ENCODE peak calls at places on chromosomes 5 and 9, in eight cellular contexts. U is endothelial cell, D is Calu3, K is cardiac fibroblast, S is brain microvascular endothelial cell, T is H9, V is cardiac muscle cell, A is heart left ventricle. N is an unnamed sample.
A peak's percentile ranks its signal among the peaks of the same experiment; 100 is the strongest.

GRCh38 chr5:38060354-38060753 is 198.0 kb upstream of the EGFLAM start:
- DNase-seq in U (no peak), D (peak; percentile 28), K (peak; percentile 37), S (peak; percentile 27), T (no peak), V (no peak), A (no peak), N (peak; percentile 23)

GRCh38 chr5:178794433-178794832 is 64.0 kb upstream of the ZNF354A start:
- DNase-seq in U (no peak), D (no peak), K (no peak), S (no peak), T (no peak), V (no peak), A (no peak), N (no peak)

GRCh38 chr5:13994606-13995336 is 50.3 kb upstream of the DNAH5 start:
- DNase-seq in U (no peak), D (no peak), K (no peak), S (no peak), T (no peak), V (no peak), A (no peak), N (no peak)

GRCh38 chr9:84271887-84272556 is 68.5 kb downstream of the SLC28A3 start:
- DNase-seq in U (no peak), D (no peak), K (peak; percentile 27), S (no peak), T (no peak), V (no peak), A (no peak), N (no peak)

GRCh38 chr9:107000218-107000617 is 137.3 kb downstream of the ZNF462 start:
- DNase-seq in U (no peak), D (no peak), K (no peak), S (no peak), T (no peak), V (no peak), A (no peak), N (no peak)

GRCh38 chr9:127706836-127707241 is at the start of gene CFAP157:
- DNase-seq in U (peak; percentile 64), D (peak; percentile 56), K (peak; percentile 32), S (no peak), T (peak; percentile 72), V (peak; percentile 34), A (no peak), N (peak; percentile 4)

GRCh38 chr9:4850611-4851010 is 57.9 kb downstream of the RCL1 start:
- DNase-seq in U (no peak), D (no peak), K (peak; percentile 60), S (no peak), T (no peak), V (no peak), A (no peak), N (no peak)

GRCh38 chr9:93451762-93452709 is 551 bp downstream of the FAM120A start:
- DNase-seq in U (peak; percentile 58), D (peak; percentile 20), K (no peak), S (peak; percentile 20), T (peak; percentile 46), V (peak; percentile 57), A (peak; percentile 65), N (peak; percentile 52)

GRCh38 chr5:132785355-132785754 is 8.3 kb upstream of the SEPTIN8 start:
- DNase-seq in U (no peak), D (no peak), K (no peak), S (peak; percentile 12), T (no peak), V (peak; percentile 20), A (no peak), N (no peak)

GRCh38 chr5:154771383-154771901 is 16.3 kb downstream of the LARP1 start:
- DNase-seq in U (peak; percentile 25), D (no peak), K (peak; percentile 89), S (peak; percentile 87), T (peak; percentile 55), V (peak; percentile 11), A (peak; percentile 42), N (no peak)

GRCh38 chr9:104304925-104305324 is 199.1 kb upstream of the OR13F1 start:
- DNase-seq in U (no peak), D (no peak), K (no peak), S (no peak), T (no peak), V (no peak), A (no peak), N (no peak)

GRCh38 chr5:4661326-4661725 is 478.8 kb upstream of the ADAMTS16 start:
- DNase-seq in U (no peak), D (no peak), K (no peak), S (no peak), T (no peak), V (no peak), A (no peak), N (no peak)

GRCh38 chr5:142838845-142839244 is 68.7 kb downstream of the ARHGAP26 start:
- DNase-seq in U (no peak), D (no peak), K (no peak), S (no peak), T (no peak), V (no peak), A (no peak), N (no peak)

GRCh38 chr5:61919920-61920319 is 386.1 kb upstream of the KIF2A start:
- DNase-seq in U (no peak), D (peak; percentile 64), K (no peak), S (no peak), T (no peak), V (no peak), A (no peak), N (peak; percentile 92)

GRCh38 chr5:120017523-120017922 is 388.2 kb downstream of the FAM170A start:
- DNase-seq in U (no peak), D (no peak), K (no peak), S (peak; percentile 1), T (no peak), V (no peak), A (no peak), N (peak; percentile 44)

GRCh38 chr9:91761362-91761761 is 188.7 kb downstream of the ROR2 start:
- DNase-seq in U (no peak), D (no peak), K (no peak), S (no peak), T (no peak), V (no peak), A (no peak), N (no peak)
- TF ChIP-seq CTCF in U (no peak), D (no peak), K (no peak), S (no peak), T (peak; percentile 16), V (no peak), A (no peak), N (no peak)

DNA sequence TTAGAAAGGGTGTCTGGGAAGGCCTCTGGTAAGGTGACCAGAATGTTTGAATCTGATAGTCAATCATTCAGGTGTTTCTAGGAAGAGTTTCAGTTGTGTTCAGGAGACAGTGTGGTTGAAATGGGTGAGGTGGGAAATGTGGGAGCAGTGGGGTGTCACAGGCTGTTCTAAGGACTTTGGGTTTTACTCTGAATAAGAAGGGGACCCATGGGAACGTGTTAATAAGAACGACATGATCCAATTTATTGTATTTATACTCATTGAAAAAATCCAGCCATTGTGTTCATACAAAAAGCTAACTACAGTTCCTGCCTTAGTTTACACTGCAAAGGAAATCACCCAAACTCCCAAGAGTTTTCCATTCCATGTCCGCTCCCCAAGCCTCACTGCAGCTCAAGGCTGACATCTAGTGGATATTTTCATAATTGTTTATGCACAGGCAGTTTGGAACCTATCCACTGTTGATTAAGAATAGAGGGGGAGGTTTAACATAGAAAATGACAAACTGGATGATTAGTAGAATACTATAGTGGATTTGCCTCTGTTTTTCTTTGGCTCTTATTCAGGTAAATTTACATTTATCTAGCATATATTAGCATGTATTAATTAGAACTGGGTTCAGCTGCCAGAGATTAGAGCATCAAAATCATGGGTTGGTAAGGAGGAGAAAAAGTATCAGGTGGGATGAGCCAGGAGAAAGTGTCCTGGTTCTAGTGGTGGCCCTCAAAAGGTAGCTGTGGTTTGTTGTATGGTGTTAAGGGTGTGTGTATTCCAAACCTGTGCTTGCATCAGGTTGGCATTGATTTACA is 17.7 kb downstream of the CAVIN4 start:
- DNase-seq in U (peak; percentile 71), D (peak; percentile 51), K (peak; percentile 75), S (peak; percentile 64), T (no peak), V (peak; percentile 74), A (no peak), N (peak; percentile 70)
- TF ChIP-seq CTCF in U (peak; percentile 75), D (peak; percentile 39), K (peak; percentile 71), S (peak; percentile 75), T (peak; percentile 88), V (peak; percentile 73), A (peak; percentile 96), N (peak; percentile 81)

GRCh38 chr9:19946446-19947109 is 157.7 kb upstream of the SLC24A2 start:
- DNase-seq in U (no peak), D (no peak), K (peak; percentile 26), S (no peak), T (no peak), V (peak; percentile 37), A (no peak), N (peak; percentile 11)
- TF ChIP-seq CTCF in U (no peak), D (no peak), K (peak; percentile 73), S (peak; percentile 83), T (peak; percentile 67), V (peak; percentile 37), A (no peak), N (peak; percentile 28)

GRCh38 chr5:171388816-171389168 is 1.1 kb downstream of the NPM1 start:
- DNase-seq in U (no peak), D (no peak), K (no peak), S (no peak), T (no peak), V (no peak), A (no peak), N (no peak)

GRCh38 chr5:171390883-171391677 is 3.4 kb downstream of the NPM1 start:
- DNase-seq in U (no peak), D (no peak), K (no peak), S (no peak), T (no peak), V (no peak), A (no peak), N (no peak)

GRCh38 chr5:171391996-171392577 is 4.4 kb downstream of the NPM1 start:
- DNase-seq in U (no peak), D (no peak), K (no peak), S (no peak), T (no peak), V (no peak), A (no peak), N (no peak)

GRCh38 chr5:171395042-171395441 is 7.4 kb downstream of the NPM1 start:
- DNase-seq in U (no peak), D (no peak), K (no peak), S (no peak), T (no peak), V (no peak), A (no peak), N (peak; percentile 25)

GRCh38 chr5:171392585-171393159 is 5.0 kb downstream of the NPM1 start:
- DNase-seq in U (no peak), D (no peak), K (no peak), S (no peak), T (no peak), V (no peak), A (no peak), N (no peak)
- TF ChIP-seq CTCF in U (no peak), D (no peak), K (no peak), S (no peak), T (no peak), V (no peak), A (no peak), N (peak; percentile 5)

DNA sequence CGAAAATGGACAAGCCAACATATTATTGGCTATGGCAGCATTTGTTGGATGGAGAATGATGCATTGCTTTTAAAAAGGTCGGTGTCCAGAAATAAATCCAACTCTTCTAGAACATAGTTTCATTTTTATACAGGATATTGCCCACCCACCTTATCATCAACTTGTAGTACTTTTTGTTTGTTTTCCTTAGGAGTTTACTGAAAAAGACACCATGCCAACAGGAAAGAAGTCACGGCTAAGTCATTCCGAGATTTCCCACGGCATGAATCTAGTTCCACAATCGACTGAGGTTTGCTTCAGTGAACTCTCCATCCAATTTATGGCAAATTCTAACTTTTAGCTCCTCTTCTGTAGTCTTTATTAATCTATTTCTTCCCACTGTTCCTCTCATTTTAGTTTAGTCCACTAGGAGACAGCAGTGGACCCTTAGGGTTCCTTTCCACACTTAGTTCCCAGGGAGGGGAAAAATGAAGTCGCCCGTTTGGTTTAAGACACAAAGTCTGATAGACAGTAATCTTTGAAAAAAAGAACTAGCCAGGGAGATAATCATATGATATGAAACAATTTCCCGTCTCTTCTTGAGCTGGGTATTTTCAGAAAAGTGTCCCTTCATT is 237.5 kb downstream of the AP3B1 start:
- DNase-seq in U (no peak), D (no peak), K (peak; percentile 66), S (peak; percentile 16), T (no peak), V (no peak), A (no peak), N (no peak)
- TF ChIP-seq CTCF in U (no peak), D (no peak), K (peak; percentile 16), S (peak; percentile 35), T (peak; percentile 44), V (peak; percentile 35), A (no peak), N (no peak)

N was measured in MCF 10A.